ENCODE peak calls at places on chromosomes 3 and 15, in eight cellular contexts. L is HFFc6, H is prostate gland, R is endothelial cell, Y is cardiac fibroblast, K is WTC11, U is HepG2, D is endothelial cell of umbilical vein. M is an unnamed sample.

GRCh38 chr3:126567696-126568438 is 9.1 kb upstream of the C3orf22 start:
- DNase-seq in L (no peak), H (no peak), R (no peak), Y (no peak), K (no peak), U (peak), D (no peak), M (no peak)

GRCh38 chr3:64311424-64311920 is 86.2 kb upstream of the PRICKLE2 start:
- DNase-seq in L (peak), H (no peak), R (no peak), Y (peak), K (no peak), U (no peak), D (peak), M (no peak)

GRCh38 chr15:54707805-54708752 is 488.7 kb downstream of the RSL24D1 start:
- DNase-seq in L (no peak), H (no peak), R (no peak), Y (no peak), K (peak), U (no peak), D (no peak), M (no peak)

GRCh38 chr15:85296615-85297402 is 83.6 kb upstream of the AKAP13 start:
- DNase-seq in L (peak), H (peak), R (peak), Y (peak), K (peak), U (peak), D (peak), M (peak)

GRCh38 chr15:96047255-96047931 is 283.1 kb upstream of the NR2F2 start:
- DNase-seq in L (peak), H (no peak), R (no peak), Y (peak), K (no peak), U (no peak), D (peak), M (no peak)

GRCh38 chr3:4495294-4496110 is 2.4 kb downstream of the ITPR1 start:
- DNase-seq in L (no peak), H (no peak), R (no peak), Y (peak), K (no peak), U (no peak), D (peak), M (no peak)

GRCh38 chr3:12180218-12180617 is 21.5 kb upstream of the TIMP4 start:
- DNase-seq in L (no peak), H (no peak), R (peak), Y (peak), K (no peak), U (no peak), D (peak), M (no peak)

GRCh38 chr3:151146731-151147091 is 56.3 kb downstream of the GPR171 start:
- DNase-seq in L (no peak), H (peak), R (no peak), Y (no peak), K (no peak), U (no peak), D (no peak), M (no peak)

GRCh38 chr3:106025151-106025722 is 156.4 kb upstream of the CBLB start:
- DNase-seq in L (no peak), H (peak), R (no peak), Y (peak), K (no peak), U (no peak), D (no peak), M (no peak)

GRCh38 chr3:172520332-172520831 is 2.8 kb downstream of the TNFSF10 start:
- DNase-seq in L (peak), H (peak), R (no peak), Y (peak), K (no peak), U (no peak), D (peak), M (no peak)

GRCh38 chr3:128112406-128112968 is 11.1 kb downstream of the RUVBL1 start:
- DNase-seq in L (peak), H (no peak), R (no peak), Y (peak), K (no peak), U (no peak), D (peak), M (no peak)

GRCh38 chr3:13622356-13622755 is 73.4 kb downstream of the FBLN2 start:
- DNase-seq in L (no peak), H (no peak), R (no peak), Y (no peak), K (no peak), U (no peak), D (no peak), M (no peak)

GRCh38 chr3:45566951-45567411 is 27.6 kb upstream of the LIMD1 start:
- DNase-seq in L (no peak), H (no peak), R (no peak), Y (no peak), K (no peak), U (no peak), D (no peak), M (no peak)

GRCh38 chr15:81015595-81016252 is 15.0 kb downstream of the TLNRD1 start:
- DNase-seq in L (no peak), H (no peak), R (no peak), Y (no peak), K (no peak), U (no peak), D (no peak), M (no peak)

GRCh38 chr3:151124476-151124875 is 39.0 kb downstream of the MED12L start:
- DNase-seq in L (no peak), H (no peak), R (no peak), Y (no peak), K (no peak), U (no peak), D (no peak), M (no peak)

GRCh38 chr3:192929755-192930491 is 12.3 kb upstream of the MB21D2 start:
- DNase-seq in L (peak), H (no peak), R (no peak), Y (peak), K (no peak), U (no peak), D (no peak), M (no peak)

DNA sequence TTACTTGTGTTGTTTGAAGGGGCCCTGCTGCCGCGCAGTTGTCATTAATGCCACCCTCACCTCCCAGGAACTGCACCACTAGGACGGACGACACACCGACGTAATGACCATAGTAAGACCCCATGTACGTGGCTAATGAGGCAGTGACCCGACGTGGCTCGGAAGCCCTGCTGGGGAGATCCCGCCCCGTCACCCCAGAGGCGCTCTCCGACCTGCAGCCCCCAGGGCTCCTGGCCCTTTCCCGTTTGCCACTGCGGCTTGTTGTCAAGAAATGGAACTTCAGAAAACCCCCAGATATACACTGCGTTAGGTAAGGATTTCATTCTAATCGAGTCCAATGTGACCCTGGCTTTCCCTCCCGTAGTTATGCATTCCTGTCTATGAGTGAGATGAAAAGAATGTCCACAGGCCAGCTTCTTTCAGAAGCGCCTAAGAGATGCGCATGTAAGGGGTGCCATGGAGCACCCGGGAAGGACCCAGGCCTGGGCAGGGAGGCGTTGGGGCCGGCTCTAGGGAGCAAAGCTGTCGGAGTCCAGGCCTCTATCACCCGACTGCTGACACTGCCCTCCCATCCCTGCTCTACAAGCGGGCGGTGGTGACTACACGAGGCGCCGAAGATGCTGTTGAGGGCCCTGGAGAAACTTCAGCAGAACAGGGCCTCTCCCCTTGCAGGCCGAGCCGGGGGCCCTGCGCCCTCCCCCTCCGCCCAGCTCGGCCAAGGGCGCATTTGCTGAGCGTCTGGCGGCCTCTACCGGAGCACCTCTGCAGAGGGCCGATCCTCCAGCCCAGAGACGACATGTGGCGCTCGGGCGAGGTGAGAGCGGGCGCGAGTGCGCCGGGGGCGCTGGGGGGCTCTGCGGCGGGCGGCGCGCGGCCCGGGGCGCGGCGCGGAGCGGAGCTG is at the start of gene GABRA5:
- DNase-seq in L (peak), H (no peak), R (peak), Y (peak), K (peak), U (no peak), D (no peak), M (peak)
- TF ChIP-seq CTCF in L (peak), H (no peak), R (no peak), Y (no peak), K (no peak), U (peak), D (no peak), M (no peak)

DNA sequence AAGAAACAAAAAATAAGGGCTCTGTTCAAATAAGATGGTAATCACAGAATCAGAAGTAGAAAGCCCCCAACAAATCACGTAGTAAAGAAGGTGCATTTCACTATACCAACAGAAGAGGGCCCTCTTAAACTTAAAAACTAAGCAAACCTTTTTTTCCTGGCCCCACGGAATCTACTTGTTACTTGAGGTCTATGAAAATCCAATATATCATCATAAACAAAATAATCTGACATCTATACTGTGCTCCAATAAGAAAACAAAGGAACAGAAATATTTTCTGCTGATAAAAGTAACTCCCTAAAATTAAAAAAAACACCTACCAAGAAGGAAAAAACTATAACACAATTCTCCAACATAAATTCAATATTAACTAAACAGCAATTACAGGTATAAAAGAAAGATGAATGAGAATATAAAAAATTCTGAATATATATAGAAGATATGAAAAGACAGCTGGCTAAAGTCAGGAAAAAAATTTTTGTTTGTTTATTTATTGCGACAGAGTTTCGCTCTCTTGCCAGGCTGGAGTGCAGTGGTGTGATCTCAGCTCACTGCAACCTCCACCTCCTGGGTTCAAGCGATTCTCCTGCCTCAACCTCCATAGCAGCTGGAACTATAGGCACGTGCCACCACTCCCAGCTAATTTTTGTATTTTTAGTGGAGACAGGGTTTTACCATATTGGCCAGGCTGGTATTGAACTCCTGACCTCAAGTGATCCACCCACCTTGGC is 81.8 kb downstream of the CLASP2 start:
- DNase-seq in L (peak), H (peak), R (peak), Y (peak), K (no peak), U (peak), D (peak), M (no peak)
- TF ChIP-seq CTCF in L (peak), H (peak), R (peak), Y (peak), K (peak), U (peak), D (peak), M (peak)

DNA sequence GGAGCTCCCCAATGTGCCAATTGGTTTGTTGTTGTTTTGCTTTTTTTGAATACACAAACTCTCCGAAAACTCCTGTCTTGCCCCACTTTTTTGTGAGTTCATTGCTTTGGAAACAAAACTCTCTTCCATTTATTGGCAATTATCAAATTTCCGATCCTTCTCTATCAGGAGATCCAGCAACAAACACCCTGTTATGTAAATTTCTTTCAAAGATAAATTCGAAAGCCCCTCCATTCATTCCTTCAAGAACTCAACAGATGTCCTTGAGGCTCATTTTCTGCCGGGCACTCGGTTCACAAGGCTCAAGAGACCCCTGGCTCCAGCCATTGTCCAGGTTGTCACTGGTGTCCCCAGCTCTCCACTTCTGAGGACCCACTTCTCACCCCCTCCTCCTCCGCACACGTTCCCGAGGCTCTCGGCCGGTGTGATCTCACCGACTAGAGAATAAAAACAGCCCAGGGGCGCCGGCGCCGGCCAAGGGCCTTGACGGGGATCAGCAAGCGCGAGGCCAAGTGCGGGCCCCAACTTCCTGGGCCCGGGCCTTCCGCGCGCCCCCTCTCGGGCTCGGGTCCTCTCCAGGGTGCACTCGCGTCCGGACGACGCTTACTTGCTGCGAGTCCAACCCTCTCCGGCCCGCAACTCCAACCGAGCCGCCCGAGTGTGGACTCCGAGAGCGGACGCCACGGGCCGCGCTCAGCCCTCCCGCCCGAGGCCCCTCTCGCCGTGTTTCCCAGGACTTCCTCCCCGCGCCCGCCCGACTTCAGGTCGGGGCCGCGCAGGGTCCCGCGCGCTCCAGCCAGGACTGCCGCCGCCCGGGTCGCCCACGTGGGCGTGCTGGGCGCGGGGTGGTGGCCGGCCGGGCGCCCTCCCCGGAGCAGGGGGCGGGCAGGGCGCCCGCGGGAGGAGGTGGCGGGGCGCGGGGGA is 533 bp upstream of the SMAD3 start:
- DNase-seq in L (peak), H (peak), R (peak), Y (peak), K (peak), U (peak), D (peak), M (no peak)
- TF ChIP-seq CTCF in L (peak), H (no peak), R (no peak), Y (no peak), K (no peak), U (peak), D (no peak), M (no peak)

GRCh38 chr3:108428580-108428979 is 81.8 kb downstream of the MYH15 start:
- DNase-seq in L (no peak), H (no peak), R (no peak), Y (no peak), K (no peak), U (no peak), D (no peak), M (no peak)
- TF ChIP-seq CTCF in L (no peak), H (no peak), R (no peak), Y (no peak), K (no peak), U (no peak), D (no peak), M (no peak)

GRCh38 chr3:141403576-141403975 is 35.3 kb downstream of the ZBTB38 start:
- DNase-seq in L (no peak), H (no peak), R (no peak), Y (no peak), K (no peak), U (no peak), D (no peak), M (no peak)

GRCh38 chr3:141402476-141403171 is 34.3 kb downstream of the ZBTB38 start:
- DNase-seq in L (peak), H (peak), R (peak), Y (peak), K (peak), U (peak), D (peak), M (peak)

GRCh38 chr3:141401095-141401494 is 32.8 kb downstream of the ZBTB38 start:
- DNase-seq in L (no peak), H (no peak), R (no peak), Y (peak), K (no peak), U (no peak), D (no peak), M (no peak)

GRCh38 chr3:141399979-141400971 is 32.0 kb downstream of the ZBTB38 start:
- DNase-seq in L (no peak), H (no peak), R (no peak), Y (peak), K (no peak), U (peak), D (no peak), M (no peak)

DNA sequence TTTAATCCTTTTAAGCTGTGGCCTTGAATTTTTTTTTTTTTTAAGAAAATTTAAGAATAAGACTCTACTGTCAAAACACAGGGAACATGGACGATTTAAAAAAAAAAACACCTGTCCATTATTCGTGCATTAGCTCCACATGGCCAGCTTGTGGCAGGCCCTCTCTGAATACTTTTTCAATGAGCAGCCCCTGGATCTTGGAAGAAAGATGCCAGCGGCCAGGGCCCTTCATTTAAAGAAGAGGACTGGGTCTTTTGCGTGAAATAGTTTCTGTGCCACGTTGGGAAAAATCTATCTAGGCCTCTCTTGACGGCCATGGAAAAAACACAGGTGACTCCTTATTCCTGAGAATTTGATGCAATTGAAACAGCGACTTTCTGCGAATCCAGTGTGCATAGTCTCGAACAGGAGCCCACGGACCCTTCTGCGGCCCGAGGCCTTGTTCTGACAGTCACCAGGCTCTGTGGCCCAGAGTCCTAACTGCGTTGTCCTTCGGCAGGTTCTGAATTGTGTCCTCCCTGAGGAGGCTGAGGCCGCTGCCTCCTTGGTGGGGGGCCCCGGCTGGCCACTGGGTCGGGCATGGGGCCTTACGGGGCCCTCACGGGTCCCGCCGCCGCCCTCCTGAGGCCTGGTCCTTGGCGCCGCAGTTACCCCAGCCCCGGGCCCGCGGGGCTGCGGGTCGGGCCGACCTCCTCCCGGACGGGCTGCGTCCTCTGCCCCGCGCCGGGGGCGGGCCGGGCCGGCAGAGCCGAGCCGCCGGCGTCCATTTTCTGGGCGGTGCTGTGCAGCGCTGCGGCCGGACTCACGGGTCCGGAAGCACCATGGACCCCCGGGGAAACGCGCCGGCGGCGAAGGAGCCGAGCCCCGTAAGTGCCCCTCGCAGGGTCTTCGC is 33.5 kb downstream of the ZBTB38 start:
- DNase-seq in L (no peak), H (no peak), R (peak), Y (no peak), K (peak), U (no peak), D (no peak), M (peak)
- TF ChIP-seq CTCF in L (no peak), H (no peak), R (no peak), Y (no peak), K (no peak), U (no peak), D (no peak), M (no peak)

GRCh38 chr3:55013145-55013544 is 85.3 kb upstream of the LRTM1 start:
- DNase-seq in L (peak), H (no peak), R (no peak), Y (peak), K (no peak), U (no peak), D (no peak), M (no peak)
- TF ChIP-seq CTCF in L (peak), H (no peak), R (no peak), Y (no peak), K (no peak), U (no peak), D (no peak), M (no peak)

DNA sequence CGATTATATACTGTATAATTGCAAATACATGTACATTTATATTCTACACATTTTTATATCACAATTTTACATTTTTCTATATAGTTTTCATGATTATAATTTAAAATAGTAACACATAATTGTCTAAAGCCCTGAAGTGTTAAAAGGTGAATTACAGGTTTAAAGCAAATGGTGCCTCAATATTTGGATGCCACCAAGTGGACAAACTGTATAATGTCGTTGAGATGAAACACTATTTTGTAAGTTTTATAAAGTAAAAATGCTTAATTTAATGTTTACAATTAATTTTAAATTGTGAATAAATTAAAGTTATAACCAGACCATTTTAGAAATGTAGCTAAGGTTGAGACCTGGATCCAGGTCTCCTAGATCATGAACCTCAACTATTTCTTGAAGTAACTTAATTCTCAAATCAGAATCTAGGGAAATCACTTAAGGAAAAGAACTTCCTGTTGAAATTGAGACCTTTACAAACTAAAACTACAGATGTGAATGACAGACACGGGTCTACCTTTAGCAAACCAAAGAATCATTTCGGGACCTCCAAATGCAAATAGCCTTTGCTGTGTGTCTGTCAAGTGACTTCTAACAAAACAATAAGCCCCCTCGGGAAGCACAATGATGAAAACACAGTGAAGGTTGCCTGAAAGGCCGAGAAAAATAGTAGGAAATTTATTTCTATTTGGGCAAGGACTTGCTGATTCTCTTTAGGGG is 37.8 kb downstream of the EHHADH start:
- DNase-seq in L (no peak), H (no peak), R (no peak), Y (peak), K (no peak), U (peak), D (peak), M (no peak)
- TF ChIP-seq CTCF in L (peak), H (peak), R (peak), Y (peak), K (no peak), U (peak), D (peak), M (peak)

GRCh38 chr15:28983432-28984311 is 97.9 kb downstream of the APBA2 start:
- DNase-seq in L (no peak), H (no peak), R (no peak), Y (no peak), K (peak), U (no peak), D (no peak), M (no peak)
- TF ChIP-seq CTCF in L (no peak), H (no peak), R (peak), Y (no peak), K (peak), U (peak), D (no peak), M (no peak)

M was measured in nephron progenitor cell.